ENCODE peak calls at places on chromosomes 11 and 22, in ten cellular contexts. F is right atrium auricular region; C is endothelial cell; H is RWPE1; T is CD4-positive, CD25-positive, alpha-beta regulatory T cell; W is endodermal cell; K is NCI-H1694 treated with DMSO at 0.1 percent for 48 hours; V is activated CD8-positive, alpha-beta memory T cell treated with anti-CD3 and anti-CD28 coated beads for 1 hour; R is neuronal stem cell; N is posterior cingulate gyrus. M is an unnamed sample.

GRCh38 chr11:132005874-132006273 is 635.5 kb downstream of the NTM start:
- DNase-seq in F (no peak), C (no peak), H (no peak), T (no peak), W (no peak), K (no peak), V (no peak), R (no peak), N (no peak), M (no peak)

GRCh38 chr11:36498721-36499120 is 11.4 kb downstream of the TRAF6 start:
- DNase-seq in F (no peak), C (no peak), H (no peak), T (no peak), W (no peak), K (no peak), V (no peak), R (no peak), N (no peak), M (no peak)

GRCh38 chr11:78418584-78419211 is 1.1 kb upstream of the GAB2 start:
- DNase-seq in F (no peak), C (no peak), H (no peak), T (no peak), W (no peak), K (no peak), V (no peak), R (no peak), N (no peak), M (no peak)

GRCh38 chr11:103537904-103538502 is 428.8 kb downstream of the DYNC2H1 start:
- DNase-seq in F (no peak), C (peak), H (peak), T (peak), W (no peak), K (no peak), V (no peak), R (no peak), N (no peak), M (no peak)

GRCh38 chr11:111360150-111361043 is 18.7 kb downstream of the POU2AF1 start:
- DNase-seq in F (no peak), C (no peak), H (no peak), T (no peak), W (peak), K (no peak), V (no peak), R (no peak), N (no peak), M (no peak)

GRCh38 chr11:69634069-69634468 is 6.9 kb upstream of the CCND1 start:
- DNase-seq in F (no peak), C (no peak), H (no peak), T (no peak), W (peak), K (no peak), V (no peak), R (no peak), N (no peak), M (no peak)

GRCh38 chr11:94130589-94131362 is 2.1 kb downstream of the PANX1 start:
- DNase-seq in F (peak), C (no peak), H (peak), T (no peak), W (no peak), K (no peak), V (no peak), R (no peak), N (no peak), M (no peak)

GRCh38 chr22:29030016-29030617 is 31.5 kb downstream of the C22orf31 start:
- DNase-seq in F (no peak), C (no peak), H (peak), T (no peak), W (peak), K (no peak), V (no peak), R (peak), N (no peak), M (no peak)

GRCh38 chr11:72840780-72841179 is 26.6 kb downstream of the ATG16L2 start:
- DNase-seq in F (no peak), C (no peak), H (peak), T (no peak), W (no peak), K (no peak), V (no peak), R (no peak), N (no peak), M (no peak)

GRCh38 chr11:20864628-20865027 is 195.2 kb downstream of the NELL1 start:
- DNase-seq in F (no peak), C (no peak), H (no peak), T (no peak), W (no peak), K (no peak), V (no peak), R (no peak), N (no peak), M (no peak)

GRCh38 chr11:38791346-38791961 is 2193.4 kb upstream of the RAG2 start:
- DNase-seq in F (no peak), C (peak), H (peak), T (peak), W (peak), K (peak), V (no peak), R (peak), N (no peak), M (no peak)

M was measured in cerebellar nuclear complex.